ENCODE peak calls at places on chromosomes 7 and 10, in eight cellular contexts. T, G, L, D, H, R, O and X are unnamed samples.

GRCh38 chr10:124039432-124040086 is 53.8 kb downstream of the CHST15 start:
- DNase-seq in R (no peak), L (no peak), T (no peak), D (no peak), O (no peak), G (no peak), H (no peak), X (no peak)

GRCh38 chr7:23349484-23350157 is 50.5 kb downstream of the MALSU1 start:
- DNase-seq in R (no peak), D (peak; percentile 92), G (peak; percentile 93), T (no peak), O (no peak), H (no peak), L (peak; percentile 22), X (no peak)

GRCh38 chr7:91416485-91416884 is 152.3 kb downstream of the FZD1 start:
- DNase-seq in L (no peak), H (no peak), R (no peak), D (no peak), O (no peak), G (no peak), T (no peak), X (no peak)

GRCh38 chr7:117775826-117776623 is 97.2 kb downstream of the CTTNBP2 start:
- DNase-seq in G (no peak), T (no peak), O (no peak), R (no peak), D (no peak), H (peak; percentile 31), L (no peak), X (no peak)

GRCh38 chr10:7545256-7545655 is 121.5 kb downstream of the ITIH5 start:
- DNase-seq in D (no peak), H (no peak), G (no peak), O (no peak), T (no peak), R (no peak), L (no peak), X (no peak)

GRCh38 chr7:77791336-77791735 is 6.9 kb downstream of the TMEM60 start:
- DNase-seq in T (no peak), O (no peak), G (no peak), D (peak; percentile 25), R (no peak), L (no peak), H (no peak), X (no peak)

GRCh38 chr7:101688183-101688831 is 59.2 kb upstream of the MYL10 start:
- DNase-seq in D (peak; percentile 63), G (peak; percentile 72), R (peak; percentile 95), T (peak; percentile 91), L (peak; percentile 27), O (peak; percentile 85), H (peak; percentile 77), X (peak; percentile 83)

GRCh38 chr7:63087575-63088190 is 911.0 kb upstream of the ZNF722 start:
- DNase-seq in O (no peak), D (no peak), L (no peak), R (no peak), T (no peak), G (no peak), H (no peak), X (no peak)

GRCh38 chr7:77330169-77330882 is 85.8 kb downstream of the GSAP start:
- DNase-seq in T (no peak), G (peak; percentile 42), D (no peak), O (no peak), R (no peak), L (no peak), H (peak; percentile 68), X (no peak)

GRCh38 chr7:100484636-100485114 is 948 bp downstream of the NYAP1 start:
- DNase-seq in H (no peak), T (no peak), L (no peak), O (no peak), R (no peak), G (no peak), D (no peak), X (no peak)

GRCh38 chr10:31136951-31137885 is 105.6 kb upstream of the ZNF438 start:
- DNase-seq in R (no peak), H (no peak), T (no peak), G (peak; percentile 25), O (peak; percentile 22), L (no peak), D (no peak), X (no peak)

GRCh38 chr7:5396999-5397656 is 26.5 kb downstream of the TNRC18 start:
- DNase-seq in H (peak; percentile 96), L (peak; percentile 75), O (peak; percentile 93), T (peak; percentile 59), D (peak; percentile 44), R (no peak), G (peak; percentile 97), X (no peak)